ENCODE peak calls at places on chromosomes 13 and 19, in seven cellular contexts. Z is stimulated activated CD8-positive, alpha-beta memory T cell treated with anti-CD3 and anti-CD28 coated beads, Interleukin-15, amount 100 ng/mL, for 4 hours; M is NT2/D1; Y is effector memory CD4-positive, alpha-beta T cell; O is T-helper 22 cell; K is cardiac fibroblast; B is Calu3. W is an unnamed sample.

GRCh38 chr19:57687363-57688010 is 5.7 kb downstream of the ZNF551 start:
- DNase-seq in Z (no peak), M (no peak), Y (no peak), O (no peak), K (peak), B (no peak), W (no peak)

GRCh38 chr13:99002191-99002710 is 24.4 kb upstream of the DOCK9 start:
- DNase-seq in Z (no peak), M (no peak), Y (no peak), O (no peak), K (no peak), B (no peak), W (no peak)

GRCh38 chr13:26719356-26719945 is 41.1 kb downstream of the GPR12 start:
- DNase-seq in Z (no peak), M (no peak), Y (no peak), O (no peak), K (peak), B (no peak), W (no peak)

GRCh38 chr13:36297600-36298338 is at the start of gene CCDC169:
- DNase-seq in Z (peak), M (no peak), Y (peak), O (peak), K (peak), B (no peak), W (peak)

GRCh38 chr19:55690769-55691545 is 15.9 kb downstream of the EPN1 start:
- DNase-seq in Z (no peak), M (no peak), Y (no peak), O (no peak), K (no peak), B (no peak), W (no peak)

GRCh38 chr13:41682766-41683165 is 225.4 kb downstream of the RGCC start:
- DNase-seq in Z (no peak), M (no peak), Y (no peak), O (no peak), K (no peak), B (no peak), W (no peak)

GRCh38 chr19:32798201-32798600 is 71.4 kb downstream of the SLC7A9 start:
- DNase-seq in Z (no peak), M (no peak), Y (no peak), O (no peak), K (no peak), B (no peak), W (no peak)

GRCh38 chr19:13797870-13798269 is 2.6 kb downstream of the ZSWIM4 start:
- DNase-seq in Z (no peak), M (no peak), Y (no peak), O (no peak), K (peak), B (peak), W (no peak)

GRCh38 chr13:25406377-25406776 is 34.6 kb downstream of the ATP8A2 start:
- DNase-seq in Z (no peak), M (no peak), Y (no peak), O (no peak), K (no peak), B (no peak), W (no peak)

GRCh38 chr13:27177852-27178251 is 6.2 kb upstream of the USP12 start:
- DNase-seq in Z (no peak), M (no peak), Y (no peak), O (no peak), K (no peak), B (no peak), W (no peak)

GRCh38 chr13:37068962-37069361 is 9.5 kb upstream of the SUPT20H start:
- DNase-seq in Z (no peak), M (no peak), Y (no peak), O (no peak), K (peak), B (no peak), W (no peak)

GRCh38 chr13:48892311-48892710 is 83.4 kb upstream of the FNDC3A start:
- DNase-seq in Z (no peak), M (no peak), Y (no peak), O (no peak), K (peak), B (no peak), W (peak)

GRCh38 chr13:95185311-95185710 is 115.9 kb downstream of the ABCC4 start:
- DNase-seq in Z (no peak), M (no peak), Y (no peak), O (no peak), K (no peak), B (no peak), W (no peak)

GRCh38 chr19:49887653-49888477 is 8.8 kb downstream of the IL4I1 start:
- DNase-seq in Z (no peak), M (no peak), Y (no peak), O (no peak), K (no peak), B (no peak), W (no peak)

GRCh38 chr13:98520674-98521449 is 56.0 kb downstream of the STK24 start:
- DNase-seq in Z (no peak), M (no peak), Y (no peak), O (no peak), K (peak), B (no peak), W (no peak)

GRCh38 chr13:110113284-110113764 is 193.6 kb downstream of the COL4A1 start:
- DNase-seq in Z (no peak), M (no peak), Y (no peak), O (no peak), K (peak), B (no peak), W (peak)

GRCh38 chr13:114303700-114304327 is 10.5 kb upstream of the CHAMP1 start:
- DNase-seq in Z (no peak), M (no peak), Y (no peak), O (no peak), K (no peak), B (no peak), W (no peak)

GRCh38 chr13:26342898-26343297 is 89.0 kb downstream of the CDK8 start:
- DNase-seq in Z (no peak), M (no peak), Y (no peak), O (no peak), K (no peak), B (no peak), W (no peak)

GRCh38 chr13:41008349-41008980 is 10.7 kb downstream of the ELF1 start:
- DNase-seq in Z (no peak), M (no peak), Y (no peak), O (no peak), K (peak), B (no peak), W (peak)

GRCh38 chr19:11172576-11172975 is 17.0 kb upstream of the SPC24 start:
- DNase-seq in Z (no peak), M (no peak), Y (no peak), O (no peak), K (no peak), B (no peak), W (no peak)

GRCh38 chr13:98915563-98916348 is 62.1 kb downstream of the DOCK9 start:
- DNase-seq in Z (no peak), M (no peak), Y (no peak), O (no peak), K (peak), B (no peak), W (no peak)

GRCh38 chr13:50693755-50694154 is 149.7 kb downstream of the DLEU7 start:
- DNase-seq in Z (no peak), M (peak), Y (no peak), O (no peak), K (peak), B (no peak), W (peak)

GRCh38 chr13:45179428-45179827 is 21.4 kb downstream of the KCTD4 start:
- DNase-seq in Z (no peak), M (no peak), Y (no peak), O (no peak), K (no peak), B (no peak), W (no peak)

GRCh38 chr19:52237771-52238400 is 31.5 kb upstream of the ZNF766 start:
- DNase-seq in Z (peak), M (peak), Y (peak), O (peak), K (peak), B (peak), W (peak)

GRCh38 chr13:53873558-53873957 is 844.9 kb downstream of the OLFM4 start:
- DNase-seq in Z (no peak), M (no peak), Y (no peak), O (no peak), K (no peak), B (no peak), W (no peak)

GRCh38 chr13:34320084-34320483 is 502.1 kb downstream of the RFC3 start:
- DNase-seq in Z (no peak), M (no peak), Y (no peak), O (no peak), K (no peak), B (no peak), W (no peak)

GRCh38 chr13:34425307-34425949 is 516.6 kb upstream of the NBEA start:
- DNase-seq in Z (no peak), M (no peak), Y (no peak), O (no peak), K (no peak), B (no peak), W (no peak)

GRCh38 chr19:49506575-49507105 is 5.8 kb upstream of the FCGRT start:
- DNase-seq in Z (peak), M (peak), Y (peak), O (peak), K (peak), B (peak), W (peak)

GRCh38 chr13:57631607-57632275 is at the start of gene PCDH17:
- DNase-seq in Z (no peak), M (no peak), Y (no peak), O (no peak), K (peak), B (no peak), W (peak)

GRCh38 chr13:102117175-102117830 is 284.5 kb downstream of the FGF14 start:
- DNase-seq in Z (no peak), M (no peak), Y (no peak), O (no peak), K (no peak), B (peak), W (no peak)

GRCh38 chr19:367963-368623 is 23.5 kb upstream of the MIER2 start:
- DNase-seq in Z (no peak), M (no peak), Y (no peak), O (no peak), K (no peak), B (no peak), W (no peak)

W was measured in AG08396.